ENCODE peak calls at places on chromosome 16, in eight cellular contexts. J is CD8-positive, alpha-beta memory T cell; K is breast epithelium; Y is ELR; B is immature natural killer cell; M is AG10803; D is hippocampal formation; R is activated naive CD8-positive, alpha-beta T cell treated with anti-CD3 and anti-CD28 coated beads, Interleukin-2, amount 50 U/mL, for 24 hours. Z is an unnamed sample.

GRCh38 chr16:56351481-56351880 is 73.9 kb downstream of the AMFR start:
- DNase-seq in J (no peak), K (no peak), Y (no peak), B (no peak), M (no peak), D (no peak), R (no peak), Z (no peak)

GRCh38 chr16:21283521-21284289 is 5.6 kb upstream of the CRYM start:
- DNase-seq in J (no peak), K (no peak), Y (peak), B (no peak), M (no peak), D (no peak), R (no peak), Z (peak)

GRCh38 chr16:30609002-30609927 is 924 bp downstream of the ZNF689 start:
- DNase-seq in J (no peak), K (peak), Y (peak), B (peak), M (peak), D (no peak), R (peak), Z (peak)

GRCh38 chr16:5056347-5056746 is 9.4 kb downstream of the C16orf89 start:
- DNase-seq in J (no peak), K (no peak), Y (peak), B (peak), M (no peak), D (no peak), R (peak), Z (no peak)

GRCh38 chr16:73082608-73083007 is 34.7 kb upstream of the ZFHX3 start:
- DNase-seq in J (no peak), K (no peak), Y (peak), B (no peak), M (peak), D (no peak), R (no peak), Z (peak)

GRCh38 chr16:67014641-67015315 is 14.2 kb upstream of the CBFB start:
- DNase-seq in J (no peak), K (no peak), Y (no peak), B (no peak), M (no peak), D (no peak), R (no peak), Z (no peak)

GRCh38 chr16:8522757-8523156 is 67.6 kb downstream of the TMEM114 start:
- DNase-seq in J (no peak), K (no peak), Y (no peak), B (no peak), M (no peak), D (no peak), R (no peak), Z (no peak)

GRCh38 chr16:85573696-85574641 is 39.2 kb upstream of the GSE1 start:
- DNase-seq in J (no peak), K (peak), Y (no peak), B (no peak), M (peak), D (no peak), R (no peak), Z (peak)

GRCh38 chr16:1333149-1333812 is at the start of gene BAIAP3:
- DNase-seq in J (peak), K (no peak), Y (no peak), B (peak), M (no peak), D (no peak), R (peak), Z (no peak)

GRCh38 chr16:79325211-79325610 is 275.3 kb downstream of the MAF start:
- DNase-seq in J (no peak), K (no peak), Y (no peak), B (no peak), M (no peak), D (no peak), R (no peak), Z (no peak)

GRCh38 chr16:57144027-57144426 is 41.8 kb downstream of the PSME3IP1 start:
- DNase-seq in J (no peak), K (no peak), Y (no peak), B (no peak), M (no peak), D (no peak), R (no peak), Z (no peak)

GRCh38 chr16:69294051-69294450 is 17.1 kb upstream of the VPS4A start:
- DNase-seq in J (no peak), K (peak), Y (no peak), B (no peak), M (peak), D (no peak), R (no peak), Z (no peak)

GRCh38 chr16:85424260-85425060 is 188.7 kb upstream of the GSE1 start:
- DNase-seq in J (no peak), K (no peak), Y (no peak), B (no peak), M (no peak), D (no peak), R (no peak), Z (no peak)

GRCh38 chr16:55292491-55292890 is 31.5 kb upstream of the IRX6 start:
- DNase-seq in J (no peak), K (no peak), Y (no peak), B (no peak), M (no peak), D (no peak), R (no peak), Z (no peak)